ENCODE peak calls at places on chromosomes 6 and 20, in six cellular contexts. T is A172; R is cardiac fibroblast; V is fibroblast of the aortic adventitia; B is stimulated activated naive CD4-positive, alpha-beta T cell; Q is posterior cingulate gyrus. P is an unnamed sample.

GRCh38 chr20:37504404-37505096 is 16.5 kb upstream of the NNAT start:
- DNase-seq in B (no peak), Q (no peak), T (no peak), V (no peak), R (no peak), P (no peak)

GRCh38 chr6:30882764-30883475 is 1.4 kb upstream of the DDR1 start:
- DNase-seq in T (no peak), V (no peak), R (no peak), B (peak; percentile 35), Q (no peak), P (no peak)

GRCh38 chr6:89853068-89853467 is 23.4 kb downstream of the CASP8AP2 start:
- DNase-seq in T (no peak), R (peak; percentile 36), V (peak; percentile 20), Q (no peak), B (no peak), P (no peak)

GRCh38 chr6:30843611-30843998 is 40.7 kb upstream of the DDR1 start:
- DNase-seq in R (no peak), T (no peak), B (no peak), V (no peak), Q (no peak), P (no peak)

GRCh38 chr20:3768342-3769130 is 983 bp upstream of the ADISSP start:
- DNase-seq in B (peak; percentile 86), V (peak; percentile 69), T (peak; percentile 82), R (peak; percentile 76), Q (peak; percentile 75), P (peak; percentile 71)

GRCh38 chr6:137475103-137475502 is 19.1 kb downstream of the OLIG3 start:
- DNase-seq in B (no peak), Q (no peak), R (no peak), T (no peak), V (no peak), P (no peak)

GRCh38 chr6:168102093-168102985 is 23.3 kb upstream of the FRMD1 start:
- DNase-seq in B (no peak), T (no peak), R (no peak), V (no peak), Q (no peak), P (no peak)

GRCh38 chr6:101413773-101414172 is 20.3 kb downstream of the GRIK2 start:
- DNase-seq in R (no peak), Q (no peak), V (no peak), B (no peak), T (no peak), P (no peak)

GRCh38 chr20:54340667-54341081 is 132.8 kb downstream of the PFDN4 start:
- DNase-seq in Q (no peak), V (peak; percentile 92), R (peak; percentile 79), T (peak; percentile 56), B (no peak), P (no peak)

GRCh38 chr20:35085477-35086225 is 7.0 kb downstream of the TRPC4AP start:
- DNase-seq in Q (no peak), V (no peak), B (no peak), T (no peak), R (no peak), P (no peak)

GRCh38 chr6:75206338-75207210 is 721 bp upstream of the COL12A1 start:
- DNase-seq in R (peak; percentile 20), B (peak; percentile 13), Q (no peak), T (no peak), V (no peak), P (no peak)

GRCh38 chr6:170039156-170040114 is 251.4 kb downstream of the DLL1 start:
- DNase-seq in Q (no peak), B (no peak), T (no peak), V (no peak), R (no peak), P (no peak)

GRCh38 chr6:137165375-137166246 is 7.8 kb downstream of the IL22RA2 start:
- DNase-seq in T (peak; percentile 14), B (no peak), Q (no peak), R (peak; percentile 34), V (peak; percentile 21), P (no peak)

GRCh38 chr20:50561379-50562078 is 51.3 kb downstream of the PTPN1 start:
- DNase-seq in B (no peak), V (peak; percentile 94), T (peak; percentile 96), R (peak; percentile 95), Q (peak; percentile 63), P (no peak)

GRCh38 chr20:48759631-48760245 is 68.1 kb downstream of the PREX1 start:
- DNase-seq in Q (no peak), V (no peak), R (no peak), T (no peak), B (no peak), P (no peak)

GRCh38 chr6:41706876-41707564 is 28.4 kb downstream of the TFEB start:
- DNase-seq in B (no peak), R (peak; percentile 66), Q (no peak), T (peak; percentile 25), V (peak; percentile 60), P (peak; percentile 53)

GRCh38 chr6:7879980-7880717 is 30.4 kb downstream of the TXNDC5 start:
- DNase-seq in V (no peak), T (no peak), R (no peak), B (no peak), Q (no peak), P (no peak)

GRCh38 chr6:166166314-166167257 is 1.1 kb downstream of the TBXT start:
- DNase-seq in V (no peak), Q (no peak), T (no peak), B (no peak), R (no peak), P (no peak)

GRCh38 chr6:81561071-81561564 is 191.4 kb downstream of the TENT5A start:
- DNase-seq in B (no peak), T (peak; percentile 56), R (no peak), V (peak; percentile 32), Q (no peak), P (no peak)

GRCh38 chr6:28695671-28696537 is 170.2 kb downstream of the GPX5 start:
- DNase-seq in Q (no peak), B (no peak), T (no peak), V (peak; percentile 25), R (peak; percentile 74), P (no peak)

GRCh38 chr6:153092082-153093013 is 38.7 kb downstream of the RGS17 start:
- DNase-seq in R (peak; percentile 93), V (peak; percentile 75), Q (no peak), B (no peak), T (peak; percentile 77), P (no peak)

GRCh38 chr6:2630362-2630761 is 120.4 kb downstream of the MYLK4 start:
- DNase-seq in Q (no peak), T (peak; percentile 96), V (peak; percentile 96), B (no peak), R (peak; percentile 98), P (no peak)

GRCh38 chr6:51738614-51739013 is 348.8 kb downstream of the PKHD1 start:
- DNase-seq in B (no peak), R (no peak), V (no peak), Q (no peak), T (no peak), P (no peak)

GRCh38 chr20:60206259-60206658 is 248.0 kb downstream of the CDH26 start:
- DNase-seq in B (no peak), R (peak; percentile 54), Q (no peak), T (peak; percentile 39), V (peak; percentile 36), P (no peak)

GRCh38 chr6:35170166-35170565 is 29.0 kb upstream of the TCP11 start:
- DNase-seq in Q (no peak), R (peak; percentile 85), T (no peak), B (no peak), V (peak; percentile 57), P (no peak)

GRCh38 chr20:32368323-32368722 is 10.2 kb downstream of the ASXL1 start:
- DNase-seq in R (no peak), V (no peak), B (no peak), Q (no peak), T (no peak), P (no peak)

GRCh38 chr6:54232703-54233102 is 75.5 kb upstream of the TINAG start:
- DNase-seq in R (no peak), Q (no peak), V (no peak), T (no peak), B (no peak), P (no peak)

GRCh38 chr6:135052939-135053338 is 1.7 kb downstream of the HBS1L start:
- DNase-seq in Q (no peak), V (no peak), B (no peak), T (no peak), R (no peak), P (no peak)

GRCh38 chr6:105301072-105301503 is 101.8 kb downstream of the PREP start:
- DNase-seq in V (peak; percentile 9), Q (no peak), R (no peak), B (no peak), T (no peak), P (no peak)

GRCh38 chr6:146813554-146813953 is 214.8 kb downstream of the ADGB start:
- DNase-seq in B (no peak), Q (no peak), V (peak; percentile 77), R (peak; percentile 48), T (no peak), P (no peak)

GRCh38 chr6:114952229-114952628 is 609.4 kb upstream of the HS3ST5 start:
- DNase-seq in T (no peak), B (no peak), V (no peak), R (no peak), Q (no peak), P (no peak)

GRCh38 chr6:22448311-22448711 is 121.1 kb upstream of the HDGFL1 start:
- DNase-seq in Q (no peak), T (peak; percentile 22), R (peak; percentile 89), V (peak; percentile 58), B (no peak), P (no peak)

GRCh38 chr20:63185215-63185796 is 30.6 kb downstream of the YTHDF1 start:
- DNase-seq in Q (no peak), V (no peak), R (no peak), T (no peak), B (no peak), P (no peak)

GRCh38 chr6:131761061-131761761 is 46.6 kb upstream of the ENPP1 start:
- DNase-seq in Q (no peak), B (no peak), T (peak; percentile 23), V (peak; percentile 68), R (peak; percentile 54), P (no peak)

GRCh38 chr6:138001750-138002349 is 105.4 kb downstream of the PERP start:
- DNase-seq in V (peak; percentile 73), B (peak; percentile 71), T (peak; percentile 44), R (peak; percentile 70), Q (no peak), P (peak; percentile 26)

GRCh38 chr6:81436990-81437389 is 315.5 kb downstream of the TENT5A start:
- DNase-seq in R (no peak), Q (no peak), T (no peak), V (no peak), B (no peak), P (no peak)

P was measured in hippocampal formation.